ENCODE peak calls at places on chromosomes 5 and 9, in four cellular contexts. One of them, this sample, is unnamed.

GRCh38 chr9:92414566-92414965 is 9.7 kb downstream of the OMD start:
- DNase-seq in tibial artery: no peak
- DNase-seq in CD8-positive, alpha-beta T cell: no peak
- DNase-seq in amniotic epithelial cell: no peak
- DNase-seq in this sample: no peak

GRCh38 chr5:112576298-112576925 is 157.3 kb upstream of the EPB41L4A start:
- DNase-seq in amniotic epithelial cell: no peak
- DNase-seq in tibial artery: no peak
- DNase-seq in CD8-positive, alpha-beta T cell: no peak
- DNase-seq in this sample: no peak

GRCh38 chr9:122265265-122265900 is 701 bp downstream of the MRRF start:
- DNase-seq in tibial artery: no peak
- DNase-seq in amniotic epithelial cell: peak
- DNase-seq in CD8-positive, alpha-beta T cell: no peak
- DNase-seq in this sample: no peak

GRCh38 chr5:140073296-140073695 is 30.2 kb upstream of the NRG2 start:
- DNase-seq in CD8-positive, alpha-beta T cell: no peak
- DNase-seq in tibial artery: no peak
- DNase-seq in amniotic epithelial cell: peak
- DNase-seq in this sample: peak

GRCh38 chr9:132749316-132749715 is 79.1 kb downstream of the GTF3C4 start:
- DNase-seq in amniotic epithelial cell: no peak
- DNase-seq in tibial artery: no peak
- DNase-seq in CD8-positive, alpha-beta T cell: no peak
- DNase-seq in this sample: no peak

GRCh38 chr5:92369587-92369986 is 986.5 kb upstream of the ARRDC3 start:
- DNase-seq in tibial artery: no peak
- DNase-seq in amniotic epithelial cell: no peak
- DNase-seq in CD8-positive, alpha-beta T cell: no peak
- DNase-seq in this sample: no peak

GRCh38 chr5:141780952-141781730 is 97.1 kb downstream of the PCDH1 start:
- DNase-seq in amniotic epithelial cell: no peak
- DNase-seq in CD8-positive, alpha-beta T cell: no peak
- DNase-seq in tibial artery: no peak
- DNase-seq in this sample: no peak

GRCh38 chr5:67095346-67095871 is 101.2 kb downstream of the CD180 start:
- DNase-seq in amniotic epithelial cell: peak
- DNase-seq in CD8-positive, alpha-beta T cell: no peak
- DNase-seq in tibial artery: peak
- DNase-seq in this sample: peak

GRCh38 chr9:69461084-69461483 is 136.1 kb downstream of the ENTREP1 start:
- DNase-seq in amniotic epithelial cell: no peak
- DNase-seq in CD8-positive, alpha-beta T cell: no peak
- DNase-seq in tibial artery: no peak
- DNase-seq in this sample: no peak

GRCh38 chr5:1511651-1512540 is 11.9 kb downstream of the LPCAT1 start:
- DNase-seq in amniotic epithelial cell: peak
- DNase-seq in CD8-positive, alpha-beta T cell: no peak
- DNase-seq in tibial artery: peak
- DNase-seq in this sample: peak

GRCh38 chr5:172370648-172371248 is 83.6 kb downstream of the SH3PXD2B start:
- DNase-seq in CD8-positive, alpha-beta T cell: no peak
- DNase-seq in tibial artery: no peak
- DNase-seq in amniotic epithelial cell: peak
- DNase-seq in this sample: peak

GRCh38 chr5:143031781-143032724 is 261.9 kb downstream of the ARHGAP26 start:
- DNase-seq in tibial artery: no peak
- DNase-seq in amniotic epithelial cell: no peak
- DNase-seq in CD8-positive, alpha-beta T cell: no peak
- DNase-seq in this sample: no peak

GRCh38 chr9:95834281-95834907 is 41.1 kb upstream of the ERCC6L2 start:
- DNase-seq in amniotic epithelial cell: peak
- DNase-seq in CD8-positive, alpha-beta T cell: no peak
- DNase-seq in tibial artery: no peak
- DNase-seq in this sample: peak

GRCh38 chr5:36744041-36744677 is 132.4 kb upstream of the NIPBL start:
- DNase-seq in CD8-positive, alpha-beta T cell: no peak
- DNase-seq in tibial artery: no peak
- DNase-seq in amniotic epithelial cell: no peak
- DNase-seq in this sample: no peak

GRCh38 chr5:52789378-52789777 is 1.7 kb downstream of the ITGA1 start:
- DNase-seq in tibial artery: no peak
- DNase-seq in amniotic epithelial cell: no peak
- DNase-seq in CD8-positive, alpha-beta T cell: no peak
- DNase-seq in this sample: no peak

This sample was measured in SK-MEL-5.